ENCODE peak calls at places on chromosomes 7 and 10, in seven cellular contexts. One of them, this sample, is unnamed.

GRCh38 chr10:76318171-76318570 is 886.7 kb downstream of the LRMDA start:
- DNase-seq in astrocyte of the spinal cord: no peak
- DNase-seq in cardiac muscle cell: no peak
- DNase-seq in fibroblast of lung: no peak
- DNase-seq in SK-N-SH: no peak
- DNase-seq in OCI-LY7: no peak
- DNase-seq in fibroblast of pulmonary artery: no peak
- DNase-seq in this sample: no peak

GRCh38 chr10:110357252-110357780 is 52.6 kb upstream of the SMNDC1 start:
- DNase-seq in astrocyte of the spinal cord: peak
- DNase-seq in cardiac muscle cell: peak
- DNase-seq in fibroblast of lung: peak
- DNase-seq in SK-N-SH: no peak
- DNase-seq in OCI-LY7: peak
- DNase-seq in fibroblast of pulmonary artery: peak
- DNase-seq in this sample: peak

GRCh38 chr10:70926215-70927000 is 38.0 kb upstream of the PCBD1 start:
- DNase-seq in astrocyte of the spinal cord: no peak
- DNase-seq in cardiac muscle cell: no peak
- DNase-seq in fibroblast of lung: no peak
- DNase-seq in SK-N-SH: peak
- DNase-seq in OCI-LY7: no peak
- DNase-seq in fibroblast of pulmonary artery: no peak
- DNase-seq in this sample: no peak

GRCh38 chr7:135490783-135491182 is 19.1 kb downstream of the CNOT4 start:
- DNase-seq in astrocyte of the spinal cord: peak
- DNase-seq in cardiac muscle cell: peak
- DNase-seq in fibroblast of lung: peak
- DNase-seq in SK-N-SH: no peak
- DNase-seq in OCI-LY7: no peak
- DNase-seq in fibroblast of pulmonary artery: peak
- DNase-seq in this sample: no peak

GRCh38 chr7:80783688-80784327 is 135.0 kb downstream of the SEMA3C start:
- DNase-seq in astrocyte of the spinal cord: peak
- DNase-seq in cardiac muscle cell: no peak
- DNase-seq in fibroblast of lung: peak
- DNase-seq in SK-N-SH: no peak
- DNase-seq in OCI-LY7: no peak
- DNase-seq in fibroblast of pulmonary artery: peak
- DNase-seq in this sample: no peak

GRCh38 chr7:92460510-92460909 is 13.2 kb downstream of the GATAD1 start:
- DNase-seq in astrocyte of the spinal cord: no peak
- DNase-seq in cardiac muscle cell: no peak
- DNase-seq in fibroblast of lung: no peak
- DNase-seq in SK-N-SH: no peak
- DNase-seq in OCI-LY7: no peak
- DNase-seq in fibroblast of pulmonary artery: no peak
- DNase-seq in this sample: no peak

GRCh38 chr10:110782616-110783015 is 89.1 kb upstream of the PDCD4 start:
- DNase-seq in astrocyte of the spinal cord: no peak
- DNase-seq in cardiac muscle cell: no peak
- DNase-seq in fibroblast of lung: no peak
- DNase-seq in SK-N-SH: no peak
- DNase-seq in OCI-LY7: no peak
- DNase-seq in fibroblast of pulmonary artery: no peak
- DNase-seq in this sample: no peak

GRCh38 chr7:141466151-141466904 is 84.9 kb upstream of the AGK start:
- DNase-seq in astrocyte of the spinal cord: peak
- DNase-seq in cardiac muscle cell: no peak
- DNase-seq in fibroblast of lung: peak
- DNase-seq in SK-N-SH: no peak
- DNase-seq in OCI-LY7: no peak
- DNase-seq in fibroblast of pulmonary artery: no peak
- DNase-seq in this sample: no peak

GRCh38 chr10:84076047-84076388 is 63.3 kb upstream of the GHITM start:
- DNase-seq in astrocyte of the spinal cord: peak
- DNase-seq in cardiac muscle cell: peak
- DNase-seq in fibroblast of lung: peak
- DNase-seq in SK-N-SH: no peak
- DNase-seq in OCI-LY7: no peak
- DNase-seq in fibroblast of pulmonary artery: peak
- DNase-seq in this sample: peak

GRCh38 chr10:70699659-70700174 is 27.4 kb downstream of the ADAMTS14 start:
- DNase-seq in astrocyte of the spinal cord: no peak
- DNase-seq in cardiac muscle cell: no peak
- DNase-seq in fibroblast of lung: no peak
- DNase-seq in SK-N-SH: peak
- DNase-seq in OCI-LY7: peak
- DNase-seq in fibroblast of pulmonary artery: no peak
- DNase-seq in this sample: no peak

GRCh38 chr7:151046603-151047573 is 1.4 kb upstream of the ASIC3 start:
- DNase-seq in astrocyte of the spinal cord: peak
- DNase-seq in cardiac muscle cell: peak
- DNase-seq in fibroblast of lung: peak
- DNase-seq in SK-N-SH: peak
- DNase-seq in OCI-LY7: no peak
- DNase-seq in fibroblast of pulmonary artery: peak
- DNase-seq in this sample: no peak

GRCh38 chr10:1377231-1377630 is 321.0 kb downstream of the WDR37 start:
- DNase-seq in astrocyte of the spinal cord: no peak
- DNase-seq in cardiac muscle cell: no peak
- DNase-seq in fibroblast of lung: no peak
- DNase-seq in SK-N-SH: no peak
- DNase-seq in OCI-LY7: no peak
- DNase-seq in fibroblast of pulmonary artery: no peak
- DNase-seq in this sample: no peak

GRCh38 chr10:78972947-78973900 is 95.5 kb upstream of the ZMIZ1 start:
- DNase-seq in astrocyte of the spinal cord: peak
- DNase-seq in cardiac muscle cell: peak
- DNase-seq in fibroblast of lung: peak
- DNase-seq in SK-N-SH: peak
- DNase-seq in OCI-LY7: peak
- DNase-seq in fibroblast of pulmonary artery: peak
- DNase-seq in this sample: peak

GRCh38 chr10:366186-366585 is 230.9 kb downstream of the ZMYND11 start:
- DNase-seq in astrocyte of the spinal cord: no peak
- DNase-seq in cardiac muscle cell: no peak
- DNase-seq in fibroblast of lung: no peak
- DNase-seq in SK-N-SH: no peak
- DNase-seq in OCI-LY7: peak
- DNase-seq in fibroblast of pulmonary artery: no peak
- DNase-seq in this sample: no peak

GRCh38 chr10:1241973-1242935 is 186.1 kb downstream of the WDR37 start:
- DNase-seq in astrocyte of the spinal cord: no peak
- DNase-seq in cardiac muscle cell: no peak
- DNase-seq in fibroblast of lung: no peak
- DNase-seq in SK-N-SH: no peak
- DNase-seq in OCI-LY7: no peak
- DNase-seq in fibroblast of pulmonary artery: no peak
- DNase-seq in this sample: no peak

GRCh38 chr7:140342732-140343514 is 55.4 kb downstream of the SLC37A3 start:
- DNase-seq in astrocyte of the spinal cord: no peak
- DNase-seq in cardiac muscle cell: peak
- DNase-seq in fibroblast of lung: peak
- DNase-seq in SK-N-SH: peak
- DNase-seq in OCI-LY7: peak
- DNase-seq in fibroblast of pulmonary artery: peak
- DNase-seq in this sample: no peak

GRCh38 chr7:129043012-129043411 is 11.9 kb downstream of the TNPO3 start:
- DNase-seq in astrocyte of the spinal cord: no peak
- DNase-seq in cardiac muscle cell: no peak
- DNase-seq in fibroblast of lung: no peak
- DNase-seq in SK-N-SH: no peak
- DNase-seq in OCI-LY7: no peak
- DNase-seq in fibroblast of pulmonary artery: no peak
- DNase-seq in this sample: no peak

GRCh38 chr10:128964100-128964403 is 503.0 kb upstream of the MGMT start:
- DNase-seq in astrocyte of the spinal cord: no peak
- DNase-seq in cardiac muscle cell: no peak
- DNase-seq in fibroblast of lung: no peak
- DNase-seq in SK-N-SH: no peak
- DNase-seq in OCI-LY7: no peak
- DNase-seq in fibroblast of pulmonary artery: no peak
- DNase-seq in this sample: no peak

GRCh38 chr7:82840061-82840460 is 322.6 kb downstream of the PCLO start:
- DNase-seq in astrocyte of the spinal cord: no peak
- DNase-seq in cardiac muscle cell: no peak
- DNase-seq in fibroblast of lung: no peak
- DNase-seq in SK-N-SH: no peak
- DNase-seq in OCI-LY7: no peak
- DNase-seq in fibroblast of pulmonary artery: no peak
- DNase-seq in this sample: no peak

GRCh38 chr10:14131261-14131960 is 199.3 kb downstream of the FRMD4A start:
- DNase-seq in astrocyte of the spinal cord: no peak
- DNase-seq in cardiac muscle cell: no peak
- DNase-seq in fibroblast of lung: no peak
- DNase-seq in SK-N-SH: no peak
- DNase-seq in OCI-LY7: no peak
- DNase-seq in fibroblast of pulmonary artery: no peak
- DNase-seq in this sample: no peak

GRCh38 chr10:99775850-99776249 is 6.6 kb upstream of the ABCC2 start:
- DNase-seq in astrocyte of the spinal cord: peak
- DNase-seq in cardiac muscle cell: peak
- DNase-seq in fibroblast of lung: peak
- DNase-seq in SK-N-SH: peak
- DNase-seq in OCI-LY7: no peak
- DNase-seq in fibroblast of pulmonary artery: peak
- DNase-seq in this sample: peak

GRCh38 chr10:116190883-116191282 is 82.1 kb downstream of the GFRA1 start:
- DNase-seq in astrocyte of the spinal cord: no peak
- DNase-seq in cardiac muscle cell: no peak
- DNase-seq in fibroblast of lung: no peak
- DNase-seq in SK-N-SH: no peak
- DNase-seq in OCI-LY7: no peak
- DNase-seq in fibroblast of pulmonary artery: no peak
- DNase-seq in this sample: no peak

GRCh38 chr7:71255537-71256178 is 123.7 kb downstream of the GALNT17 start:
- DNase-seq in astrocyte of the spinal cord: no peak
- DNase-seq in cardiac muscle cell: no peak
- DNase-seq in fibroblast of lung: no peak
- DNase-seq in SK-N-SH: no peak
- DNase-seq in OCI-LY7: no peak
- DNase-seq in fibroblast of pulmonary artery: no peak
- DNase-seq in this sample: no peak

GRCh38 chr7:71254751-71255150 is 122.8 kb downstream of the GALNT17 start:
- DNase-seq in astrocyte of the spinal cord: no peak
- DNase-seq in cardiac muscle cell: no peak
- DNase-seq in fibroblast of lung: no peak
- DNase-seq in SK-N-SH: no peak
- DNase-seq in OCI-LY7: no peak
- DNase-seq in fibroblast of pulmonary artery: no peak
- DNase-seq in this sample: no peak

GRCh38 chr7:71251706-71252105 is 119.8 kb downstream of the GALNT17 start:
- DNase-seq in astrocyte of the spinal cord: no peak
- DNase-seq in cardiac muscle cell: no peak
- DNase-seq in fibroblast of lung: no peak
- DNase-seq in SK-N-SH: no peak
- DNase-seq in OCI-LY7: no peak
- DNase-seq in fibroblast of pulmonary artery: no peak
- DNase-seq in this sample: no peak
- H3K4me3 ChIP-seq in astrocyte of the spinal cord: no peak
- H3K4me3 ChIP-seq in cardiac muscle cell: no peak
- H3K4me3 ChIP-seq in fibroblast of lung: no peak
- H3K4me3 ChIP-seq in SK-N-SH: no peak
- H3K4me3 ChIP-seq in OCI-LY7: no peak
- H3K4me3 ChIP-seq in fibroblast of pulmonary artery: no peak
- H3K4me3 ChIP-seq in this sample: no peak

DNA sequence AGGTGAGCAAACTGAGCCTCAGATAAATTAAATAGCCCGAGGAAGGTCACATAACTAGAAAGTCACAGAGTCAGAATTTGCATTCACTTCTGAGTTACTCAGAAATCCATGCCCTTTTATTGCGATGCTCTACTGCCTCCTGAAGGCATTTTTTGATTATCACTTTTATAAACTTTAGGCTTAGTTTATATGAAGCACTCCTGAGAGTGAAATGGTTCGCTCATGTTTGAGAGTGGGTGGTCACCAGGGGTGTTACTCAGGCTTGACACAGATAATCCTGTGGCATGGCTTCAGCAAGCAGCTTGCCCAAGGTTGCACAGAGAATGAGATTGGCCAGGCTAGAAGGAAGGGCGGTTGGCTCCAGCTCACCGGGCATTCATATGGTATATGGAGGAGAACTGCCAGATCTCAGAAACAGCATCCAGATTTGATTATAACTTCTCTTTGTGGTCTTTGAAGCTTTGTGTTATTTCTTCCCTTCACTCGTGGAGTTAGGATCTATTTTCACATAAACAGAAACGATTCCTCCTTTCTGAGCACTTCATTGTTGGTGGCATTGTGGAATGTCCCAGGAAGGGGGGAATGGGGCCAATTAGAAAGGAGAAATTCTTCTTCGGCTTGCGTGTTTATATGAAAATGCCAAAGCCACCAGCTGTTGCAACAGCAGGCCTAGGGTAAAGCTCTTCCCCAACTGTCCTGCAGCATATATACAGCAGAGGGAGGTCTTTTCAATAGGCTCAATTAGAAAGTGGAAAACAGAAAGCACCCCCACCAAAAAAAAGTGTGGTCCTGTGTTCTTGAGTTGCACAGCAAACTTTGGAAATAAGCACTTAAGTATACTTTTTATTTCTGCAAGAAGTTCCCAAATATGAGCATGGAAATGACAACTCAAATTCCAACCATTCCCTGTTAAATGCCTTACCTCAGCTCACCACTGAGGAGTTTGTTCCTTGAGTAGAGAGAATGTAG is 628.8 kb downstream of the SUGCT start:
- DNase-seq in astrocyte of the spinal cord: peak
- DNase-seq in cardiac muscle cell: peak
- DNase-seq in fibroblast of lung: peak
- DNase-seq in SK-N-SH: peak
- DNase-seq in OCI-LY7: peak
- DNase-seq in fibroblast of pulmonary artery: peak
- DNase-seq in this sample: peak
- TF ChIP-seq CTCF in astrocyte of the spinal cord: peak
- TF ChIP-seq CTCF in cardiac muscle cell: peak
- TF ChIP-seq CTCF in fibroblast of lung: peak
- TF ChIP-seq CTCF in SK-N-SH: peak
- TF ChIP-seq CTCF in OCI-LY7: peak
- TF ChIP-seq CTCF in fibroblast of pulmonary artery: peak
- TF ChIP-seq CTCF in this sample: peak

GRCh38 chr10:16360425-16360824 is 76.4 kb upstream of the PTER start:
- DNase-seq in astrocyte of the spinal cord: no peak
- DNase-seq in cardiac muscle cell: no peak
- DNase-seq in fibroblast of lung: no peak
- DNase-seq in SK-N-SH: no peak
- DNase-seq in OCI-LY7: no peak
- DNase-seq in fibroblast of pulmonary artery: no peak
- DNase-seq in this sample: no peak

GRCh38 chr10:16360001-16360400 is 76.8 kb upstream of the PTER start:
- DNase-seq in astrocyte of the spinal cord: no peak
- DNase-seq in cardiac muscle cell: no peak
- DNase-seq in fibroblast of lung: no peak
- DNase-seq in SK-N-SH: no peak
- DNase-seq in OCI-LY7: no peak
- DNase-seq in fibroblast of pulmonary artery: no peak
- DNase-seq in this sample: no peak

GRCh38 chr10:16361086-16361485 is 75.7 kb upstream of the PTER start:
- DNase-seq in astrocyte of the spinal cord: no peak
- DNase-seq in cardiac muscle cell: no peak
- DNase-seq in fibroblast of lung: no peak
- DNase-seq in SK-N-SH: no peak
- DNase-seq in OCI-LY7: no peak
- DNase-seq in fibroblast of pulmonary artery: no peak
- DNase-seq in this sample: no peak
- H3K4me3 ChIP-seq in astrocyte of the spinal cord: no peak
- H3K4me3 ChIP-seq in cardiac muscle cell: no peak
- H3K4me3 ChIP-seq in fibroblast of lung: no peak
- H3K4me3 ChIP-seq in SK-N-SH: no peak
- H3K4me3 ChIP-seq in OCI-LY7: no peak
- H3K4me3 ChIP-seq in fibroblast of pulmonary artery: no peak
- H3K4me3 ChIP-seq in this sample: no peak

GRCh38 chr10:118835682-118836326 is 81.0 kb upstream of the CACUL1 start:
- DNase-seq in astrocyte of the spinal cord: no peak
- DNase-seq in cardiac muscle cell: no peak
- DNase-seq in fibroblast of lung: no peak
- DNase-seq in SK-N-SH: peak
- DNase-seq in OCI-LY7: no peak
- DNase-seq in fibroblast of pulmonary artery: peak
- DNase-seq in this sample: no peak
- TF ChIP-seq CTCF in astrocyte of the spinal cord: no peak
- TF ChIP-seq CTCF in cardiac muscle cell: no peak
- TF ChIP-seq CTCF in fibroblast of lung: no peak
- TF ChIP-seq CTCF in SK-N-SH: no peak
- TF ChIP-seq CTCF in OCI-LY7: no peak
- TF ChIP-seq CTCF in fibroblast of pulmonary artery: no peak
- TF ChIP-seq CTCF in this sample: no peak

This sample was measured in AG04449.